ENCODE peak calls at places on chromosomes 6 and 20, in four cellular contexts. W, F, S and R are unnamed samples.

GRCh38 chr20:9500121-9500911 is 14.1 kb upstream of the LAMP5 start:
- DNase-seq in S (no peak), W (no peak), F (no peak), R (no peak)

GRCh38 chr20:38246357-38247165 is 14.0 kb downstream of the KIAA1755 start:
- DNase-seq in W (peak; percentile 53), F (no peak), S (no peak), R (no peak)

GRCh38 chr6:14682821-14683220 is 563.0 kb upstream of the JARID2 start:
- DNase-seq in S (no peak), W (no peak), F (no peak), R (no peak)

GRCh38 chr6:160804639-160805038 is 102.6 kb downstream of the PLG start:
- DNase-seq in F (no peak), W (no peak), S (no peak), R (no peak)

GRCh38 chr6:1739220-1739619 is 129.5 kb downstream of the FOXC1 start:
- DNase-seq in S (no peak), W (no peak), F (no peak), R (no peak)

GRCh38 chr6:155181498-155181897 is 82.3 kb upstream of the CLDN20 start:
- DNase-seq in F (no peak), S (no peak), W (no peak), R (no peak)

GRCh38 chr6:160249687-160250086 is 8.9 kb downstream of the SLC22A2 start:
- DNase-seq in W (no peak), F (no peak), S (no peak), R (no peak)

GRCh38 chr20:44471481-44471882 is 4.2 kb upstream of the TTPAL start:
- DNase-seq in S (no peak), F (no peak), W (no peak), R (no peak)

GRCh38 chr20:13819885-13820645 is 35.2 kb downstream of the NDUFAF5 start:
- DNase-seq in S (peak; percentile 5), W (no peak), F (peak; percentile 29), R (peak; percentile 47)

GRCh38 chr6:51268666-51269065 is 450.0 kb downstream of the TFAP2B start:
- DNase-seq in S (no peak), F (no peak), W (no peak), R (no peak)

GRCh38 chr6:83057705-83058321 is 7.8 kb downstream of the UBE3D start:
- DNase-seq in F (no peak), S (peak; percentile 5), W (no peak), R (peak; percentile 17)

GRCh38 chr6:10526156-10526555 is 5.0 kb downstream of the GCNT2 start:
- DNase-seq in F (no peak), S (no peak), W (no peak), R (no peak)